ENCODE peak calls at places on chromosomes 6 and 20, in seven cellular contexts. D is psoas muscle; K is cardiac muscle cell; F is ovary; Y is naive thymus-derived CD4-positive, alpha-beta T cell; L is upper lobe of right lung; R is tibial artery. B is an unnamed sample. For H3K4me1, the result is how much of the 10 kb centered on the place peaks cover.

GRCh38 chr6:138529510-138529909 is 30.2 kb upstream of the NHSL1 start:
- DNase-seq in F (no peak), Y (no peak), K (no peak), L (no peak), R (no peak), D (no peak), B (no peak)

GRCh38 chr6:137903274-137903932 is 36.3 kb downstream of the TNFAIP3 start:
- DNase-seq in Y (no peak), D (no peak), F (no peak), L (no peak), K (no peak), R (no peak), B (no peak)

GRCh38 chr20:3681931-3682820 is at the start of gene ADAM33:
- DNase-seq in L (no peak), F (peak), D (peak), K (peak), Y (no peak), R (no peak), B (no peak)

GRCh38 chr6:166078294-166078693 is 89.4 kb downstream of the TBXT start:
- DNase-seq in D (no peak), R (no peak), Y (no peak), F (no peak), L (no peak), K (no peak), B (no peak)

GRCh38 chr6:106184629-106185028 is 98.5 kb downstream of the PRDM1 start:
- DNase-seq in D (no peak), F (no peak), R (no peak), K (no peak), L (no peak), Y (no peak), B (no peak)

GRCh38 chr20:2652724-2653510 is 485 bp downstream of the NOP56 start:
- DNase-seq in L (no peak), D (no peak), Y (no peak), R (peak), K (peak), F (no peak), B (no peak)

GRCh38 chr20:11018668-11019170 is 344.9 kb upstream of the JAG1 start:
- DNase-seq in K (no peak), D (no peak), Y (no peak), L (no peak), F (no peak), R (no peak), B (no peak)

GRCh38 chr20:56826971-56827645 is 198.0 kb downstream of the TFAP2C start:
- DNase-seq in K (no peak), F (no peak), R (no peak), D (no peak), L (no peak), Y (no peak), B (no peak)

GRCh38 chr6:22892452-22892851 is 323.1 kb downstream of the HDGFL1 start:
- DNase-seq in R (no peak), L (no peak), F (no peak), K (no peak), D (no peak), Y (no peak), B (no peak)

GRCh38 chr20:6663104-6663503 is 104.4 kb upstream of the BMP2 start:
- DNase-seq in D (no peak), K (no peak), R (no peak), L (no peak), Y (no peak), F (no peak), B (no peak)

GRCh38 chr6:84967389-84967788 is 203.0 kb upstream of the TBX18 start:
- DNase-seq in Y (no peak), F (no peak), L (no peak), R (no peak), D (no peak), K (peak), B (no peak)

GRCh38 chr20:42708261-42708660 is 481.4 kb downstream of the PTPRT start:
- DNase-seq in R (no peak), F (no peak), K (no peak), L (no peak), Y (no peak), D (no peak), B (no peak)

GRCh38 chr20:13259921-13260320 is 38.8 kb downstream of the ISM1 start:
- DNase-seq in R (no peak), Y (no peak), L (no peak), F (no peak), K (no peak), D (no peak), B (no peak)

GRCh38 chr6:170017603-170018274 is 266.3 kb downstream of the ERMARD start:
- DNase-seq in K (no peak), R (no peak), D (no peak), L (no peak), Y (no peak), F (no peak), B (no peak)

GRCh38 chr6:32842690-32843089 is 1.2 kb downstream of the PSMB8 start:
- DNase-seq in R (no peak), F (no peak), D (no peak), K (no peak), L (no peak), Y (no peak), B (no peak)

GRCh38 chr6:33213166-33213988 is 5.1 kb downstream of the RING1 start:
- DNase-seq in Y (no peak), K (peak), R (no peak), L (no peak), F (peak), D (no peak), B (peak)

GRCh38 chr20:38094968-38095689 is 61.6 kb downstream of the RPRD1B start:
- DNase-seq in R (no peak), L (no peak), D (no peak), Y (no peak), K (no peak), F (no peak), B (no peak)

GRCh38 chr6:72631480-72631879 is 9.6 kb downstream of the KCNQ5 start:
- DNase-seq in Y (no peak), R (no peak), K (no peak), F (no peak), L (no peak), D (no peak), B (no peak)

GRCh38 chr6:37460805-37461204 is 27.8 kb downstream of the CMTR1 start:
- DNase-seq in K (no peak), Y (no peak), F (no peak), D (no peak), L (no peak), R (no peak), B (no peak)

GRCh38 chr6:24719125-24719931 is at the start of gene C6orf62:
- DNase-seq in F (peak), D (peak), R (peak), Y (peak), K (peak), L (no peak), B (peak)

GRCh38 chr6:5135783-5136376 is 50.7 kb downstream of the PPP1R3G start:
- DNase-seq in D (no peak), R (no peak), L (no peak), F (no peak), K (no peak), Y (peak), B (no peak)

GRCh38 chr6:27188206-27188884 is 59.2 kb upstream of the PRSS16 start:
- DNase-seq in D (peak), Y (peak), F (peak), K (peak), R (peak), L (peak), B (no peak)

GRCh38 chr6:9699890-9700289 is 715.0 kb downstream of the TFAP2A start:
- DNase-seq in F (no peak), Y (no peak), L (no peak), K (no peak), R (no peak), D (no peak), B (no peak)
- H3K27ac ChIP-seq in F (no peak), Y (no peak), L (no peak), K (no peak), R (no peak), D (no peak), B (no peak)

GRCh38 chr20:19923762-19924161 is 93.4 kb upstream of the NAA20 start:
- DNase-seq in L (no peak), R (no peak), Y (no peak), F (no peak), D (no peak), K (no peak), B (no peak)
- H3K4me1 ChIP-seq in L (half or more), R (under half), Y (under half), F (under half), D (under half), K (under half), B (under half)

DNA sequence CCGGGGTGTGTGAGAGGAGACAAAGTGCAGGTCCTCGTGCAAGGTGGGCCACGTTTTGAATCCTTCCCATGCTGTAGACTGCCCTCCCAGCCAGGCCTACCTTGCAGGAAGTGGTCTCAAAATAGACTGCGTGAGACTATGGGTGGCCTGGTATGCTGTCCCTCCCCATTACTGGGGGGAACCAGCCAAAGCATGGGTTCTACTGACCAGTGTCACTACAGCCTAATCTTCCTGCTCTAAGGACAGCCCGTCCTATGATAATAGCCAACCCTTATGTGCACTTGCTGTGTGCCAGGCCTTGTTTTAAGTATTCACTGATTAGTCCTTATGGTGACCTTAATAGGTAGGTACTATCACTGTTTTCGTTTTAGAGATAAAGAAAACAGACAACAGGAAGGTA is 38.0 kb downstream of the FOXP4 start:
- DNase-seq in K (no peak), R (no peak), F (no peak), L (no peak), D (no peak), Y (no peak), B (no peak)
- H3K27ac ChIP-seq in K (peak), R (no peak), F (no peak), L (no peak), D (no peak), Y (no peak), B (no peak)

DNA sequence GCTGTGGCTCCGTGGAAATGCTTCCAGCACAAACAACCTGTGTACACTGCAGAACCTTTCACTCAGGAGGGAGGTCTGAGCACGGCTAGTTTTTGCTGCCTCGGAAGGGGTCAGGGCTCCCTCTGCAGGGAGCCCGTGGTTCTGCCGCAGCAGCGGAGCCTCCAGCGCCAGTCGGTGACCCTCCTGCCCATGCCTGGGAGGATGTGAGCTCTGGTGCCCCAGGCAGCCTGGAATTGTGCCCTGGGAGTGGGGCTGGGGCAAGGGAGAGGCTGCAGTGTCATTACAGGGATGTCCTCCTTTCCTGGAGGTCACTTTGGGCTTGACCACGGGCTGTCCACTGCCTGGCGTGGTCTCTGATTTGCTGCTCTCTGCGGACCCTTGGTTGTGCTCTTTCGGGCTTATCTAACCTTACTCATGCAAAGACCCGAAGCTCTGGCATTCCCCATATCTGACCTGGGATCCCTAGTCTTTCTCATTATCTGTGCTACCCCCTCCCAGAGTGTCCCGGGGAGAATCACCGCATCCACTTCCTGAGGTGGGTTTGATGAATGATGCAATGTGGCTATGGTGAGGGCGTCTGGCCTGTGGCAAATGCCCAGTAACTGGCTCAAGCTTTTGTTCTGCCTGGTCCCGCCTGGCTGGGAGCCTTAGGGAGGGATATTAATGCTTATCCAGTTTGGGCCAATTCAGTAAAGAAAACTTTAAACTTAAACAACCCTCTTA is 59.5 kb upstream of the TAGAP start:
- DNase-seq in Y (peak), D (peak), F (peak), K (peak), R (no peak), L (peak), B (peak)
- H3K4me1 ChIP-seq in Y (half or more), D (under half), F (under half), K (under half), R (under half), L (under half), B (half or more)

GRCh38 chr6:113674075-113674474 is 183.1 kb upstream of the MARCKS start:
- DNase-seq in F (no peak), D (no peak), L (no peak), Y (no peak), R (no peak), K (no peak), B (no peak)

GRCh38 chr6:113669641-113670040 is 187.5 kb upstream of the MARCKS start:
- DNase-seq in L (no peak), D (no peak), Y (no peak), R (no peak), K (no peak), F (no peak), B (no peak)

GRCh38 chr6:113672691-113673149 is 184.4 kb upstream of the MARCKS start:
- DNase-seq in L (peak), D (peak), F (peak), R (peak), K (no peak), Y (no peak), B (no peak)

GRCh38 chr6:113668712-113669408 is 188.3 kb upstream of the MARCKS start:
- DNase-seq in D (no peak), F (no peak), R (no peak), K (no peak), L (no peak), Y (no peak), B (no peak)

GRCh38 chr6:113671440-113671839 is 185.7 kb upstream of the MARCKS start:
- DNase-seq in K (no peak), Y (no peak), F (no peak), D (no peak), L (no peak), R (peak), B (no peak)
- H3K27ac ChIP-seq in K (no peak), Y (no peak), F (no peak), D (no peak), L (no peak), R (no peak), B (no peak)

GRCh38 chr6:98831057-98832031 is 3.0 kb upstream of the POU3F2 start:
- DNase-seq in D (no peak), R (no peak), L (no peak), K (peak), Y (no peak), F (no peak), B (no peak)
- H3K4me1 ChIP-seq in D (under half), R (under half), L (under half), K (under half), Y (under half), F (under half), B (under half)

DNA sequence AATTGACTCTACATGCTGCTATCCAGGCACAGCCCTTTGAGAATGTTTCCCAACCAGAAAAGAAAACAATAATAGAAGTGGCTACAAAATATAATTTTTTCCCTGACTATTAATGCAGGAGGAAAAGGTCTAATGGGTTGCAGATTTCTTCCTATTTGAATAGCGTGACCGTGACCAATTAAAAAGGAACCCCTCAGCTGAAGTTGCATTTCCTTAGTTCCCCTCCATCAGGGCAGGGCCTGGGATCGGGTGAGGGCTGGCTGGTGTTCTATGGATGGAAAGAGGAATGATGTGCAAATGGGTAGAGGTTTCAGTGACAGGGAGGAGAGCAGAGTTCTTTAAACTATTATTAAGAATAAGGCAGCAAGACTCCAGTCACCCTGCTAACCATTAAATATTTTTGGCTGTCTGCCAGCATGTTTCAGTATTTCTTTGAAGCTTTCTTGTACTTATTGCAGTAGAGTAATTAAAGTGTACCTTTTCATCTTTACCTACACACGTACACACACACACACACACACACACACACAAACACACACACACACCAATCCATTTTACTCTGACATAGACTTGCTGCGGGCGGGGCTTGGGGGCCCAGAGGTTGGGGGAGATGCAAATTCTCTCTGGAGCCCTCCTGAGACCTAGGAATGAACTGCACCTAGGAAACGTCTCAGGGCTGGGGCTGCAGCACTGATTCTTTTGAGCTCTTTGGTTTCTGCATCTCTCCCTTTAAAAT is 154.8 kb upstream of the SLC35B3 start:
- DNase-seq in D (no peak), K (peak), R (no peak), L (no peak), Y (no peak), F (no peak), B (no peak)
- H3K27ac ChIP-seq in D (no peak), K (no peak), R (no peak), L (no peak), Y (no peak), F (no peak), B (no peak)

DNA sequence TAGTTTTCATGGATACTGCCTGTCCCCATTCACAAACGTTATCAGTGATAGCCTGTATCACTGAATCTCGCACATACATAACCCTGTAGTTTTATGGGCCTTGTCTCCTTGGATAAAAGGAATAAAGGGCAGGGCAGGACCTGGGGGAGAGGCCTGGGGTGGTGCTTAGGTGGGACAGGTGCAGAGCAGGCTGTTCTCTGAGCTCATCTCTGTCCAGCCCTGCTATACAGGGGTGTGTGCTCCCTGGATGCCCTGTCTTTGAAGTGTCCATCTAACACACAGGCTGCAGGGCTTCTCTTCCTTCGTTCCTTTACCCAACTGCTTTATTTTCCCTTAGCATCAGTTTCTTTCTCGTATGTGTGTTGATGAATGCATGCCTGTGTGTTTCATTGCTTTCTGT is 26.4 kb downstream of the BRPF3 start:
- DNase-seq in L (no peak), F (no peak), D (no peak), Y (no peak), K (no peak), R (no peak), B (no peak)
- H3K4me1 ChIP-seq in L (under half), F (under half), D (under half), Y (under half), K (under half), R (under half), B (under half)